ENCODE peak calls at places on chromosomes 6 and 20, in five cellular contexts. W, G, J, C and L are unnamed samples.

GRCh38 chr20:46215913-46216707 is 92.2 kb downstream of the CDH22 start:
- DNase-seq in W (no peak), G (no peak), J (peak; percentile 47), C (no peak), L (no peak)

GRCh38 chr20:38143646-38144554 is 21.2 kb downstream of the TGM2 start:
- DNase-seq in W (no peak), G (no peak), J (peak; percentile 61), C (no peak), L (peak; percentile 81)

GRCh38 chr6:135179920-135180457 is 1.1 kb upstream of the MYB start:
- DNase-seq in W (no peak), G (no peak), J (no peak), C (no peak), L (no peak)

GRCh38 chr6:161722394-161722793 is 448.5 kb upstream of the AGPAT4 start:
- DNase-seq in W (no peak), G (no peak), J (no peak), C (no peak), L (no peak)

GRCh38 chr6:135522975-135523692 is 25.6 kb upstream of the AHI1 start:
- DNase-seq in W (no peak), G (no peak), J (no peak), C (no peak), L (no peak)

GRCh38 chr20:40584128-40584819 is 104.8 kb downstream of the MAFB start:
- DNase-seq in W (no peak), G (no peak), J (peak; percentile 74), C (no peak), L (no peak)

GRCh38 chr20:12824353-12824752 is 184.4 kb upstream of the SPTLC3 start:
- DNase-seq in W (no peak), G (no peak), J (no peak), C (no peak), L (no peak)

GRCh38 chr6:10465633-10466499 is 51.0 kb upstream of the TFAP2A start:
- DNase-seq in W (no peak), G (no peak), J (no peak), C (peak; percentile 19), L (no peak)

GRCh38 chr6:169366177-169366901 is 112.7 kb upstream of the THBS2 start:
- DNase-seq in W (no peak), G (no peak), J (no peak), C (no peak), L (no peak)

GRCh38 chr6:105890521-105891244 is 195.5 kb upstream of the PRDM1 start:
- DNase-seq in W (no peak), G (no peak), J (no peak), C (no peak), L (no peak)

GRCh38 chr6:75493400-75494064 is at the start of gene FILIP1:
- DNase-seq in W (peak; percentile 4), G (peak; percentile 39), J (peak; percentile 52), C (peak; percentile 14), L (no peak)

GRCh38 chr6:7742214-7742613 is 16.3 kb downstream of the BMP6 start:
- DNase-seq in W (no peak), G (no peak), J (no peak), C (peak; percentile 30), L (no peak)

GRCh38 chr6:118993803-118994231 is 58.9 kb upstream of the MCM9 start:
- DNase-seq in W (no peak), G (no peak), J (no peak), C (no peak), L (no peak)

GRCh38 chr6:3456794-3457709 is at the start of gene SLC22A23:
- DNase-seq in W (peak; percentile 70), G (peak; percentile 50), J (peak; percentile 45), C (peak; percentile 88), L (no peak)